ENCODE peak calls at places on chromosomes 3 and 15, in seven cellular contexts. N, L, T, F, W, Q and G are unnamed samples.

GRCh38 chr15:51724199-51724598 is 13.3 kb downstream of the LYSMD2 start:
- DNase-seq in N (no peak), L (no peak), T (no peak), F (no peak), W (no peak), Q (no peak), G (no peak)

GRCh38 chr3:13189639-13190375 is 116.6 kb upstream of the IQSEC1 start:
- DNase-seq in N (no peak), L (no peak), T (no peak), F (no peak), W (peak), Q (no peak), G (peak)

GRCh38 chr3:40741729-40742128 is 217.0 kb downstream of the ZNF621 start:
- DNase-seq in N (no peak), L (no peak), T (no peak), F (no peak), W (no peak), Q (peak), G (no peak)

GRCh38 chr15:41577863-41578735 is 19.1 kb downstream of the TYRO3 start:
- DNase-seq in N (no peak), L (no peak), T (no peak), F (no peak), W (peak), Q (no peak), G (no peak)

GRCh38 chr3:1962531-1963090 is 136.1 kb upstream of the CNTN4 start:
- DNase-seq in N (no peak), L (no peak), T (no peak), F (no peak), W (no peak), Q (no peak), G (no peak)

GRCh38 chr15:71548317-71548908 is 261.9 kb upstream of the NR2E3 start:
- DNase-seq in N (no peak), L (no peak), T (no peak), F (no peak), W (no peak), Q (no peak), G (no peak)

GRCh38 chr3:111069974-111070751 is 1.5 kb upstream of the NECTIN3 start:
- DNase-seq in N (no peak), L (no peak), T (no peak), F (no peak), W (peak), Q (no peak), G (no peak)

GRCh38 chr15:101255615-101256350 is 3.9 kb upstream of the CHSY1 start:
- DNase-seq in N (no peak), L (no peak), T (no peak), F (no peak), W (no peak), Q (peak), G (no peak)

GRCh38 chr15:57323806-57324589 is 52.3 kb upstream of the CGNL1 start:
- DNase-seq in N (no peak), L (peak), T (no peak), F (no peak), W (no peak), Q (no peak), G (no peak)

GRCh38 chr3:53821631-53822068 is 24.6 kb downstream of the CHDH start:
- DNase-seq in N (no peak), L (no peak), T (peak), F (no peak), W (no peak), Q (no peak), G (no peak)

GRCh38 chr3:75192065-75192658 is 472.0 kb upstream of the FRG2C start:
- DNase-seq in N (no peak), L (no peak), T (peak), F (peak), W (no peak), Q (peak), G (no peak)

GRCh38 chr15:40565333-40566238 is 744 bp upstream of the CCDC32 start:
- DNase-seq in N (no peak), L (no peak), T (no peak), F (no peak), W (no peak), Q (no peak), G (no peak)

GRCh38 chr15:40567111-40567510 is 2.0 kb upstream of the RPUSD2 start:
- DNase-seq in N (no peak), L (no peak), T (no peak), F (peak), W (no peak), Q (peak), G (no peak)

GRCh38 chr15:40569139-40569953 is at the start of gene RPUSD2:
- DNase-seq in N (peak), L (peak), T (peak), F (peak), W (peak), Q (peak), G (peak)

GRCh38 chr15:40562691-40563090 is 2.2 kb downstream of the CCDC32 start:
- DNase-seq in N (no peak), L (no peak), T (no peak), F (no peak), W (no peak), Q (no peak), G (no peak)

DNA sequence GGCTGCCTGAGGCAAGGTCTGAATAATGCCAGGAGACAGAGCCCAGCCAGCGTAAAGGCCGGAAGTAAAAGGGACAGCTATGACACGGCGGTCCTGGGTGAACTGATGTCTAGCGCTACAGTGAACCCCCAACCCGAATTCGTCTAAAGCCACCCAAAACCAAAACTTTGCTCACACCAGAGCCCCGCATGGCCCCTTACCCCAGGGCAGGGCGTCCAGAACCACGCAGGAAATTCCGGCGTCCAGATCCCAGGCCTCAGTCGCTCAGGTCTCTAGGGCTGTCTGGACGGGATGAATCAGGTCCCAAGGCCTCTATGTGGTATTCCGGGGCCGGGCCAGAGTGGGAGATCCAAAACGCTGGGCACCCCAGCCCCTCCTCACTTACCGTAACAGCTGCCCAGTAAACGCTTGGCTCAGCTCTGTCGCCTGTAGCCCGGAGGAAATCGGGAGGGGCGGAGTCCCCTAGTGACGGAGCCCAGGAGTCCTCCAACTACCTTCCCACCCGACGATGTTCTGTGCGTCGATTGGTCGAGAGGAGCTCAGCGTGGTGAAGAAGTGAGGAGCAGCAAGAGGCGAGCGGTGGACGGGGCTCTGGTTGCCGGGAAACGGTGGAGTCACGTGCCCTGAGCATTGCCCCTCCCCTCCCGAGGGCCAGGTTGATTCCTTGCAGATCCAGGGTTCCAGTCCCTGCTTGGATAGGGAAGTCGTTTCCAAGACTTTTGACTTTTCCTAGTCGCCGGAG is at the start of gene CCDC32:
- DNase-seq in N (peak), L (peak), T (peak), F (peak), W (peak), Q (peak), G (peak)
- TF ChIP-seq POLR2AphosphoS5 in N (peak), L (peak), T (peak), F (peak), W (peak), Q (peak), G (no peak)

DNA sequence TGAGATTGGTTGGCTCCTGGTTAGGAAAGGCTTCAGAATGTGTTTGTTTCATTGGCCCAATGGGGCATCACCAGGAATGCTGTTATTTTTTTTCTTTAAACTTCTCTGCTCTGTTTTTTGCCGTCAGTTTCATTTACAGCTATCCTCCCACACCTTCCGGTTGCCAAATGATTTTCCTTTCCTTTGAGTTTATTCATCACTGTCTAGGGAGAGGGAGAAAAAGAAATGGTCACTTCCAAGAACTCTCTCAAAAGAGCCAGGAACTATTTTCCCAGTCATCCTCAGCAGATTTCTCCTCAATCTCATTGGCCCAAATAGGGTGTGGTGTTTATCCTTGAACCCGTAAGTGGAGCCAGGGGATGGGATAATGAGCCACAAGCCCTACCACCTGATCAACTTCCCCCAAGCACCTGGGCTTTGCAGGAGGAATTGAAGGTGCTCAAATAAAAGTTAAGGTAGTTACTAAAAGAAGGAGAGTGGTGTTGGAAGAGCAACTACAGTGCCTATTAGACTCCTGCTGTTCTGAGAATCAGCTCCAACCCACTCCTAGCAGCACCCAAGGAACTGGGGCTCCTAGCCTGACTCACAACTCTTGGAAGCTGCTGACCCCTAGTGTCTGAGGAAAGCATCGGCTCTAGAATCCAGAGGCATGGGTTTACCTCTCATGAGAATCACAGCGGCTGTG is 183.8 kb upstream of the IL12A start:
- DNase-seq in N (no peak), L (peak), T (peak), F (peak), W (no peak), Q (peak), G (peak)
- TF ChIP-seq POLR2AphosphoS5 in N (no peak), L (no peak), T (peak), F (no peak), W (no peak), Q (no peak), G (no peak)

DNA sequence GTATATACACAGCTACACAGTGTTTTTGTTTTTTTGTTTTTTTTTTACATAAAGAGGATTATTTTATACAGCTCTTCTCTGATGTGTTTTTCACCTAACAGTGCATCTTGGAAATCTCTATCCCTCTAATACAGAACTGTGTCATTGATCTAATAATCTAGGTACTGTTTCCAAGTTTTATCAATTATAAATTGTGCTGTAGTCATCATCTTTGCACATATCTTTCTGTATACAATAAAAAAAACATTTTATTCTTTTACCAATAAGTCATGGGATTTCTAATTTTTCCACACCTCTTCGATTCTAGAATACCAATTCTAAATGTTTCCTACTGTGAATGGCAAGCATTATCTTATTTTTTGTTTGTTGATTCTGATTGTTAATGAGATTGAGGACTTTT is 1.7 kb upstream of the PLSCR2 start:
- DNase-seq in N (no peak), L (no peak), T (no peak), F (no peak), W (no peak), Q (no peak), G (no peak)
- TF ChIP-seq POLR2AphosphoS5 in N (no peak), L (no peak), T (no peak), F (no peak), W (no peak), Q (no peak), G (no peak)

GRCh38 chr3:25476639-25477038 is 48.6 kb downstream of the RARB start:
- DNase-seq in N (no peak), L (no peak), T (no peak), F (no peak), W (no peak), Q (peak), G (no peak)

GRCh38 chr3:25472153-25472552 is 44.1 kb downstream of the RARB start:
- DNase-seq in N (no peak), L (no peak), T (no peak), F (no peak), W (no peak), Q (no peak), G (no peak)

GRCh38 chr3:25472747-25473146 is 44.7 kb downstream of the RARB start:
- DNase-seq in N (no peak), L (no peak), T (no peak), F (no peak), W (no peak), Q (no peak), G (no peak)

GRCh38 chr3:25473246-25473645 is 45.2 kb downstream of the RARB start:
- DNase-seq in N (no peak), L (no peak), T (no peak), F (no peak), W (no peak), Q (no peak), G (no peak)

DNA sequence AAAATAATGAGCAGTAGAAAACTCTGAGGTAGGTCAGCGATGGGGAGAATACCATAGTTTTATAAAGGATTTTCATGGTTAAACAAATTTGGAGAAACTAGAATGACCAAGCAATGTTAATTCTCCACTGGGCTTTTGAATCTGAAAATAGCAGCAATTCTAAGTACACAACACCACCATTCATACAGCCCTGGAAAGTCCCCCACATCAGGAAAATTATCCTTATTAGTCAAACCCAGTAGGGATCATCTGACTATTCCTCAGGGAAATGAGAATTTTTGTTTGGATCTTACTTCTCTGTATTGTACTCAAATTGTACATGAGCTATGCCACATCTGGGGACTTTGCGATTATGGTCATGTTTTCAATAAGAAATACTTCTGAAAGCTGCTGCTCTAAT is 45.9 kb downstream of the RARB start:
- DNase-seq in N (no peak), L (no peak), T (no peak), F (no peak), W (no peak), Q (peak), G (no peak)
- TF ChIP-seq POLR2AphosphoS5 in N (no peak), L (no peak), T (no peak), F (no peak), W (no peak), Q (no peak), G (no peak)

GRCh38 chr3:52483577-52484495 is 11.3 kb upstream of the STAB1 start:
- DNase-seq in N (no peak), L (no peak), T (no peak), F (no peak), W (no peak), Q (no peak), G (no peak)

GRCh38 chr3:52481819-52482521 is 13.2 kb upstream of the STAB1 start:
- DNase-seq in N (no peak), L (no peak), T (no peak), F (peak), W (no peak), Q (peak), G (no peak)

GRCh38 chr3:52484680-52485461 is 10.3 kb upstream of the STAB1 start:
- DNase-seq in N (no peak), L (no peak), T (no peak), F (no peak), W (no peak), Q (no peak), G (no peak)

GRCh38 chr3:52480768-52481715 is 14.1 kb upstream of the STAB1 start:
- DNase-seq in N (no peak), L (no peak), T (no peak), F (no peak), W (no peak), Q (no peak), G (no peak)

DNA sequence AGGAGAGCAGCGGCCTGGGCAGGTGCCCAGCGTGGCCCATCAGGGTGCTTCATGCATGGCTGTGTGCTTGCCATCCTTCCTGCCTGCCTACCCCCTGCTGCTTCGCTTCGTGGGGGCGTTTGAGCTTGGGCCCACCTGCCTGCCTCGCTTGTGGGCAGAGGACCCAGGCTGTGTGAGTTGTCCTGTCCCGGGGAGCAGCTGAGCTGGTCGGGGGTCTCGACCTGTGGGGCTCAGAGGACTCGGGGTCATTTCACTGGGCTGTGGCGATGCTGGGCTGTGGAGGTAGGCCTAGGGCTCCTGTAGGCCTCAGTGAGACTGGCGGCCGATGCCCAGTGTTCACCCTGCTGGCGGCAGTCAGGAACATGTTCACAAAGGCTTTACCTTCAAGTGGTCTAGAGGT is 12.1 kb upstream of the STAB1 start:
- DNase-seq in N (no peak), L (no peak), T (no peak), F (no peak), W (no peak), Q (no peak), G (no peak)
- TF ChIP-seq POLR2AphosphoS5 in N (no peak), L (no peak), T (no peak), F (peak), W (no peak), Q (no peak), G (no peak)